ENCODE peak calls at places on chromosomes 12 and 14, in ten cellular contexts. E is A549, B is tibial nerve, K is spleen, L is HCT116, Y is prostate gland, U is body of pancreas, N is heart left ventricle, D is IMR-90, H is HepG2. Q is an unnamed sample.
A peak's percentile ranks its signal among the peaks of the same experiment; 100 is the strongest.

GRCh38 chr12:100741084-100741711 is 53.4 kb upstream of the ANO4 start:
- DNase-seq in E (peak; percentile 27), Y (no peak), B (no peak), U (no peak), K (no peak), D (peak; percentile 37), N (no peak), H (peak; percentile 10), L (peak; percentile 6), Q (no peak)

GRCh38 chr14:65502676-65503124 is 90.2 kb downstream of the FUT8 start:
- DNase-seq in N (no peak), U (no peak), Y (no peak), E (no peak), B (no peak), L (peak; percentile 3), D (peak; percentile 78), K (no peak), H (no peak), Q (no peak)

GRCh38 chr12:8581098-8581784 is 31.4 kb downstream of the AICDA start:
- DNase-seq in K (no peak), Y (no peak), H (no peak), D (no peak), L (no peak), E (no peak), B (no peak), U (no peak), N (no peak), Q (no peak)

GRCh38 chr12:41361791-41362190 is 173.7 kb downstream of the PDZRN4 start:
- DNase-seq in D (no peak), N (no peak), K (no peak), Y (no peak), H (no peak), B (no peak), U (no peak), E (no peak), L (no peak), Q (no peak)

GRCh38 chr12:93223440-93224426 is 154.0 kb upstream of the NUDT4 start:
- DNase-seq in B (no peak), Y (no peak), U (no peak), H (no peak), L (no peak), D (no peak), N (no peak), E (no peak), K (no peak), Q (no peak)

GRCh38 chr14:74945852-74946658 is 9.3 kb downstream of the PGF start:
- DNase-seq in U (peak; percentile 78), N (peak; percentile 80), B (peak; percentile 70), Y (peak; percentile 66), E (peak; percentile 95), L (peak; percentile 39), H (peak; percentile 84), K (peak; percentile 91), D (peak; percentile 59), Q (no peak)

GRCh38 chr14:101590062-101590461 is 28.8 kb downstream of the DIO3 start:
- DNase-seq in D (no peak), E (no peak), Y (no peak), K (peak; percentile 66), N (no peak), L (no peak), H (no peak), B (no peak), U (no peak), Q (no peak)

GRCh38 chr12:2856051-2856450 is 788 bp downstream of the TEX52 start:
- DNase-seq in Y (no peak), D (no peak), B (no peak), H (no peak), L (no peak), N (no peak), K (no peak), E (no peak), U (peak; percentile 34), Q (no peak)

GRCh38 chr12:47862157-47862556 is 42.5 kb upstream of the HDAC7 start:
- DNase-seq in E (no peak), D (no peak), N (no peak), Y (no peak), L (no peak), K (peak; percentile 15), H (no peak), U (no peak), B (no peak), Q (no peak)

GRCh38 chr14:54691525-54692260 is 124.8 kb downstream of the SAMD4A start:
- DNase-seq in H (peak; percentile 70), L (peak; percentile 53), K (peak; percentile 86), B (peak; percentile 63), E (peak; percentile 59), Y (peak; percentile 64), U (peak; percentile 77), N (peak; percentile 82), D (peak; percentile 69), Q (no peak)

GRCh38 chr14:80839743-80840142 is 101.8 kb downstream of the CEP128 start:
- DNase-seq in H (no peak), K (no peak), N (no peak), Y (no peak), E (no peak), B (no peak), U (no peak), L (no peak), D (no peak), Q (no peak)

GRCh38 chr14:104782086-104782822 is 13.3 kb downstream of the AKT1 start:
- DNase-seq in D (no peak), K (no peak), H (no peak), E (no peak), U (no peak), N (no peak), Y (no peak), B (no peak), L (no peak), Q (no peak)

GRCh38 chr12:123743002-123743401 is 19.1 kb upstream of the DNAH10 start:
- DNase-seq in N (no peak), U (no peak), K (peak; percentile 77), Y (no peak), L (no peak), H (no peak), B (no peak), D (no peak), E (no peak), Q (no peak)

GRCh38 chr14:105075364-105076295 is 10.4 kb upstream of the GPR132 start:
- DNase-seq in K (peak; percentile 91), E (no peak), H (no peak), B (no peak), Y (no peak), D (peak; percentile 52), U (no peak), L (no peak), N (peak; percentile 69), Q (peak; percentile 84)

DNA sequence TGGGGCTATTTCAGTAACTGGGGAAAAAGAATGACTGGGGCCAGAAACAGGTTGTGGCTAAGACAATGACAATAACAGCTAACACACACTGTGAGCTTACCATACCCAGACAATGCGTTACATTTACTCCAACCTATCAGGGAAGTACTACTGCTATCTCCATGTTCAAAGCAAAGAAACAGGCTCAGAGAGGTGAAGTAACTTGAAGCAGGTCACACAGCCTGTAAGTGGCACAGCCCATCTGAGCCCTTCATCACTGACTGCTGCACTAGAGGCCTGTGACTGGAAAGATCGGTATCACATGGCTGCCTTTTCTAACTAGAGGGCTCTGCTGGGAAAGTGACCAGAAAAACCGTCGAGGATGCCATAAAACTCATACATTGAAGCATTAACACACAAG is 7.9 kb downstream of the GCN1 start:
- DNase-seq in L (no peak), U (no peak), H (no peak), Y (no peak), E (no peak), K (no peak), B (no peak), N (no peak), D (no peak), Q (no peak)
- TF ChIP-seq POLR2A in L (no peak), U (no peak), H (no peak), Y (no peak), E (no peak), K (no peak), B (no peak), N (no peak), D (no peak), Q (no peak)

GRCh38 chr12:49482095-49483051 is 56.5 kb upstream of the KCNH3 start:
- DNase-seq in B (no peak), U (no peak), E (no peak), L (no peak), Y (no peak), K (no peak), N (no peak), D (peak; percentile 39), H (peak; percentile 17), Q (no peak)
- H3K27ac ChIP-seq in B (no peak overlapping the region), U (no peak overlapping the region), E (peak overlapping the region; percentile 6), L (peak overlapping the region; percentile 53), Y (no peak overlapping the region), K (no peak overlapping the region), N (no peak overlapping the region), D (no peak overlapping the region), H (peak overlapping the region; percentile 26), Q (no peak overlapping the region)

DNA sequence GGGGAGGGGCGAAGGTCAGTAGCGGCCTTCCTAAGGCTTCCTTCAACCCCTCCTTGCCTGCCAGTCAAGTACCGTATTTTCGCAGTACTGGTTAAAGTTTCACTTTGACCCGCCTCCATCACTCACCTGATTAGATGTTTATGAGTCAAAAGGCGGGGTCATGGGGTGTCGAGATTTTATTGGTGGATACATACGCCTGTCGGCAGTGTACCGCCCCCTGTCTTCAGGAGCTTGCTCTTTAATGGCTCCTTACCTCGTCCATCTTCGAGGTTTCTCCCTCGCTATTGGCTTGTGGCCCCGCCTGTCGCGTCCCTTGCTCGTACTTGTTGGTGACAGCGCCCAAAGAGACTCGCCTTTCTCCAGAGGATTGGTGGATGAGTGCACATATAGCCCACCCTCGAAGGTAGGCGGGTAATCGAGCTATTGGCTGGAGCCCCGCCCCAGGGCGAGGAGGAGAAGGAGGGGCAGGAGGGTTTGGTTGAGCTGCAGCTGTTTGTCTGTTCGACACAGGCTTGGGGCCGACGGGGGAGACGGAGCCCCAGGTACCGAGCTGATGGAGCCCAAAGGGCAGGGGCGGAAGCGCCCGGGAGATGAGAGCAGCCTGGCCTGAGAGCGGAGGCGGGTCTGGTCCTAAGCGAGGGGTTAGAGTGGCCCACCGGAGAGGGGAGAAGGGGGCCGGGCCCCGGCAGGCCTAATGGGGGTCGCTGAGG is at the start of gene RAB5B:
- DNase-seq in L (peak; percentile 100), K (peak; percentile 99), N (peak; percentile 100), D (peak; percentile 100), Y (peak; percentile 100), U (peak; percentile 100), H (peak; percentile 100), B (peak; percentile 99), E (peak; percentile 98), Q (peak; percentile 100)
- TF ChIP-seq CTCF in L (no peak), K (peak; percentile 56), N (no peak), D (no peak), Y (peak; percentile 52), U (no peak), H (peak; percentile 10), B (peak; percentile 77), E (no peak), Q (no peak)

DNA sequence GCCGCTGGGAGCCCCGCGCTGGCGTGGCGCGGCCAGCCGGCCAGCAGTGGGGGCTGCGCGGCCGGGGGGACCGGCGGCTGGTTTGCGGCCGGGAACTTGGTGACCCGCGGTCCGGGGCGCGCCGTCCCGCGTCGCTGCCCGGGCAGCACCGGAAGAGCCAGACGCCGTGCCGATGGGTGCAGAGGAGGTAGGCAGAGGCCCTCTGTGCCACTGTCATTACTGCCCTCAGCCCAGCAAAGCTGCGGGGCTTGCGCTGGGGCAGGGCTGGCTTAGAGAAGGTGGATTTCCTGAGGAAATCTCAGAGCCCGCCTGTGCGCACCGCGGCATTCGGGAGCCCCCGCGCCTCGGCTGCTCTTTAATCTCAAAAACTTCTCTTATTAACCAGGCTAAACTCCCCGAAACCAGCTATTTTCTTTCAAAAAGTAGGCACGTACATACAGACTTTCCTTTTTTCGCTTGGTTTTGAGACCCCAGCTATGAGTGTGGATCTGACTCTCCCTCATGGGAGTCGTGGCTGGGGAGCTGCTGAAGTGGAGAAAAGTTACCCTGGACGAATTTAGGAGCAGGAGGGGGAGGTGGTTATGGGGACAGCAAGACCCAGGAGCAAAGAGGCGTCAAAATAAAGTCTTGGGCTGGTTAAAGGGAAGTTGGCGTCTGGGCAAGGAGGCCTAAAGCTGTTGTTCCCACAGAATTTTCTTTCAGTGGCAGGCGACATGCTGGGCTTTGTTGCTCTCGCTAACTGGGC is 790 bp downstream of the SUSD6 start:
- DNase-seq in D (peak; percentile 23), N (peak; percentile 37), L (no peak), E (peak; percentile 27), K (peak; percentile 91), U (peak; percentile 37), H (no peak), Y (peak; percentile 21), B (no peak), Q (no peak)
- TF ChIP-seq POLR2A in D (peak; percentile 5), N (no peak), L (no peak), E (no peak), K (no peak), U (peak; percentile 11), H (no peak), Y (no peak), B (no peak), Q (no peak)